ENCODE peak calls at places on chromosomes 1 and 21, in eight cellular contexts. One of them, this sample, is unnamed.

GRCh38 chr1:39132505-39133339 is 71.8 kb upstream of the MACF1 start:
- DNase-seq in glomerular endothelial cell: peak
- DNase-seq in ovary: no peak
- DNase-seq in midbrain: peak
- DNase-seq in brain microvascular endothelial cell: peak
- DNase-seq in lung microvascular endothelial cell: peak
- DNase-seq in activated CD8-positive, alpha-beta memory T cell treated with anti-CD3 and anti-CD28 coated beads for 24 hours: no peak
- DNase-seq in stomach: peak
- DNase-seq in this sample: peak

GRCh38 chr1:247303211-247303610 is 28.5 kb downstream of the ZNF496 start:
- DNase-seq in glomerular endothelial cell: no peak
- DNase-seq in brain microvascular endothelial cell: no peak
- DNase-seq in activated CD8-positive, alpha-beta memory T cell treated with anti-CD3 and anti-CD28 coated beads for 24 hours: no peak
- DNase-seq in midbrain: no peak
- DNase-seq in ovary: no peak
- DNase-seq in stomach: no peak
- DNase-seq in lung microvascular endothelial cell: no peak
- DNase-seq in this sample: no peak

GRCh38 chr21:26842976-26843911 is 2.0 kb downstream of the ADAMTS1 start:
- DNase-seq in activated CD8-positive, alpha-beta memory T cell treated with anti-CD3 and anti-CD28 coated beads for 24 hours: peak
- DNase-seq in lung microvascular endothelial cell: peak
- DNase-seq in brain microvascular endothelial cell: peak
- DNase-seq in glomerular endothelial cell: no peak
- DNase-seq in stomach: peak
- DNase-seq in ovary: peak
- DNase-seq in midbrain: peak
- DNase-seq in this sample: peak

GRCh38 chr1:205170532-205171269 is 40.8 kb downstream of the DSTYK start:
- DNase-seq in stomach: no peak
- DNase-seq in midbrain: no peak
- DNase-seq in brain microvascular endothelial cell: no peak
- DNase-seq in glomerular endothelial cell: no peak
- DNase-seq in activated CD8-positive, alpha-beta memory T cell treated with anti-CD3 and anti-CD28 coated beads for 24 hours: no peak
- DNase-seq in ovary: no peak
- DNase-seq in lung microvascular endothelial cell: no peak
- DNase-seq in this sample: no peak

GRCh38 chr1:221961532-221962292 is 219.8 kb upstream of the DUSP10 start:
- DNase-seq in midbrain: no peak
- DNase-seq in activated CD8-positive, alpha-beta memory T cell treated with anti-CD3 and anti-CD28 coated beads for 24 hours: peak
- DNase-seq in glomerular endothelial cell: no peak
- DNase-seq in ovary: no peak
- DNase-seq in brain microvascular endothelial cell: peak
- DNase-seq in lung microvascular endothelial cell: peak
- DNase-seq in stomach: no peak
- DNase-seq in this sample: peak

GRCh38 chr1:45884700-45885099 is 81.3 kb downstream of the MAST2 start:
- DNase-seq in activated CD8-positive, alpha-beta memory T cell treated with anti-CD3 and anti-CD28 coated beads for 24 hours: no peak
- DNase-seq in stomach: no peak
- DNase-seq in midbrain: no peak
- DNase-seq in brain microvascular endothelial cell: no peak
- DNase-seq in lung microvascular endothelial cell: no peak
- DNase-seq in glomerular endothelial cell: no peak
- DNase-seq in ovary: no peak
- DNase-seq in this sample: no peak

GRCh38 chr1:87155180-87155579 is 173.5 kb upstream of the LMO4 start:
- DNase-seq in brain microvascular endothelial cell: no peak
- DNase-seq in lung microvascular endothelial cell: no peak
- DNase-seq in activated CD8-positive, alpha-beta memory T cell treated with anti-CD3 and anti-CD28 coated beads for 24 hours: no peak
- DNase-seq in glomerular endothelial cell: no peak
- DNase-seq in ovary: no peak
- DNase-seq in stomach: no peak
- DNase-seq in midbrain: peak
- DNase-seq in this sample: no peak

GRCh38 chr1:65254320-65255087 is 54.8 kb upstream of the DNAJC6 start:
- DNase-seq in ovary: peak
- DNase-seq in brain microvascular endothelial cell: peak
- DNase-seq in stomach: peak
- DNase-seq in midbrain: peak
- DNase-seq in lung microvascular endothelial cell: peak
- DNase-seq in activated CD8-positive, alpha-beta memory T cell treated with anti-CD3 and anti-CD28 coated beads for 24 hours: peak
- DNase-seq in glomerular endothelial cell: no peak
- DNase-seq in this sample: no peak

GRCh38 chr1:154603317-154603716 is 4.7 kb downstream of the ADAR start:
- DNase-seq in glomerular endothelial cell: no peak
- DNase-seq in stomach: no peak
- DNase-seq in lung microvascular endothelial cell: no peak
- DNase-seq in brain microvascular endothelial cell: no peak
- DNase-seq in midbrain: no peak
- DNase-seq in ovary: no peak
- DNase-seq in activated CD8-positive, alpha-beta memory T cell treated with anti-CD3 and anti-CD28 coated beads for 24 hours: no peak
- DNase-seq in this sample: no peak

GRCh38 chr1:220776725-220777326 is 9.9 kb upstream of the MTARC1 start:
- DNase-seq in activated CD8-positive, alpha-beta memory T cell treated with anti-CD3 and anti-CD28 coated beads for 24 hours: peak
- DNase-seq in midbrain: peak
- DNase-seq in ovary: peak
- DNase-seq in stomach: peak
- DNase-seq in brain microvascular endothelial cell: peak
- DNase-seq in glomerular endothelial cell: no peak
- DNase-seq in lung microvascular endothelial cell: peak
- DNase-seq in this sample: no peak

GRCh38 chr1:93679546-93679945 is 2.1 kb downstream of the BCAR3 start:
- DNase-seq in ovary: no peak
- DNase-seq in brain microvascular endothelial cell: no peak
- DNase-seq in stomach: no peak
- DNase-seq in lung microvascular endothelial cell: peak
- DNase-seq in midbrain: no peak
- DNase-seq in glomerular endothelial cell: no peak
- DNase-seq in activated CD8-positive, alpha-beta memory T cell treated with anti-CD3 and anti-CD28 coated beads for 24 hours: no peak
- DNase-seq in this sample: no peak

GRCh38 chr21:17539323-17539722 is 26.5 kb downstream of the CXADR start:
- DNase-seq in midbrain: no peak
- DNase-seq in brain microvascular endothelial cell: no peak
- DNase-seq in ovary: no peak
- DNase-seq in activated CD8-positive, alpha-beta memory T cell treated with anti-CD3 and anti-CD28 coated beads for 24 hours: no peak
- DNase-seq in glomerular endothelial cell: no peak
- DNase-seq in stomach: no peak
- DNase-seq in lung microvascular endothelial cell: no peak
- DNase-seq in this sample: no peak

GRCh38 chr1:170714163-170714562 is 50.2 kb downstream of the PRRX1 start:
- DNase-seq in lung microvascular endothelial cell: no peak
- DNase-seq in ovary: no peak
- DNase-seq in brain microvascular endothelial cell: no peak
- DNase-seq in midbrain: no peak
- DNase-seq in stomach: no peak
- DNase-seq in glomerular endothelial cell: no peak
- DNase-seq in activated CD8-positive, alpha-beta memory T cell treated with anti-CD3 and anti-CD28 coated beads for 24 hours: no peak
- DNase-seq in this sample: no peak

GRCh38 chr1:160437432-160438319 is 37.3 kb downstream of the VANGL2 start:
- DNase-seq in activated CD8-positive, alpha-beta memory T cell treated with anti-CD3 and anti-CD28 coated beads for 24 hours: no peak
- DNase-seq in lung microvascular endothelial cell: no peak
- DNase-seq in stomach: no peak
- DNase-seq in midbrain: no peak
- DNase-seq in glomerular endothelial cell: no peak
- DNase-seq in ovary: no peak
- DNase-seq in brain microvascular endothelial cell: no peak
- DNase-seq in this sample: no peak